ENCODE peak calls at places on chromosomes 5 and 9, in seven cellular contexts. One of them, this sample, is unnamed.

GRCh38 chr5:61342066-61342465 is 10.0 kb downstream of the ZSWIM6 start:
- DNase-seq in mesendoderm: peak
- DNase-seq in IMR-90: peak
- DNase-seq in H1: no peak
- DNase-seq in neuronal stem cell: no peak
- DNase-seq in mesenchymal stem cell: peak
- DNase-seq in trophoblast cell: peak
- DNase-seq in this sample: no peak

GRCh38 chr9:9820411-9820810 is 792.4 kb downstream of the PTPRD start:
- DNase-seq in mesenchymal stem cell: peak
- DNase-seq in trophoblast cell: no peak
- DNase-seq in IMR-90: no peak
- DNase-seq in neuronal stem cell: no peak
- DNase-seq in H1: no peak
- DNase-seq in mesendoderm: no peak
- DNase-seq in this sample: no peak

GRCh38 chr5:17012289-17012688 is 76.2 kb upstream of the MYO10 start:
- DNase-seq in H1: no peak
- DNase-seq in IMR-90: peak
- DNase-seq in mesenchymal stem cell: peak
- DNase-seq in trophoblast cell: peak
- DNase-seq in neuronal stem cell: no peak
- DNase-seq in mesendoderm: peak
- DNase-seq in this sample: no peak

GRCh38 chr5:180599981-180600553 is 8.8 kb upstream of the SCGB3A1 start:
- DNase-seq in H1: no peak
- DNase-seq in mesendoderm: no peak
- DNase-seq in IMR-90: no peak
- DNase-seq in trophoblast cell: no peak
- DNase-seq in mesenchymal stem cell: no peak
- DNase-seq in neuronal stem cell: no peak
- DNase-seq in this sample: peak

GRCh38 chr5:171317225-171317624 is 8.2 kb downstream of the TLX3 start:
- DNase-seq in H1: no peak
- DNase-seq in neuronal stem cell: no peak
- DNase-seq in IMR-90: no peak
- DNase-seq in mesenchymal stem cell: no peak
- DNase-seq in trophoblast cell: no peak
- DNase-seq in mesendoderm: no peak
- DNase-seq in this sample: no peak

GRCh38 chr9:114109106-114109505 is 10.0 kb upstream of the KIF12 start:
- DNase-seq in mesendoderm: no peak
- DNase-seq in mesenchymal stem cell: no peak
- DNase-seq in IMR-90: no peak
- DNase-seq in trophoblast cell: no peak
- DNase-seq in H1: no peak
- DNase-seq in neuronal stem cell: no peak
- DNase-seq in this sample: no peak

GRCh38 chr5:40437452-40437861 is 242.3 kb upstream of the PTGER4 start:
- DNase-seq in H1: no peak
- DNase-seq in IMR-90: peak
- DNase-seq in mesenchymal stem cell: peak
- DNase-seq in mesendoderm: peak
- DNase-seq in trophoblast cell: peak
- DNase-seq in neuronal stem cell: no peak
- DNase-seq in this sample: no peak

GRCh38 chr5:41368158-41368557 is 142.2 kb downstream of the PLCXD3 start:
- DNase-seq in mesendoderm: no peak
- DNase-seq in H1: no peak
- DNase-seq in neuronal stem cell: no peak
- DNase-seq in IMR-90: peak
- DNase-seq in mesenchymal stem cell: no peak
- DNase-seq in trophoblast cell: no peak
- DNase-seq in this sample: no peak

GRCh38 chr5:15694694-15695093 is 194.7 kb downstream of the FBXL7 start:
- DNase-seq in mesendoderm: no peak
- DNase-seq in mesenchymal stem cell: no peak
- DNase-seq in neuronal stem cell: no peak
- DNase-seq in IMR-90: peak
- DNase-seq in H1: no peak
- DNase-seq in trophoblast cell: no peak
- DNase-seq in this sample: no peak

GRCh38 chr5:39547548-39548154 is 122.9 kb upstream of the DAB2 start:
- DNase-seq in IMR-90: peak
- DNase-seq in H1: no peak
- DNase-seq in trophoblast cell: peak
- DNase-seq in mesenchymal stem cell: peak
- DNase-seq in mesendoderm: peak
- DNase-seq in neuronal stem cell: peak
- DNase-seq in this sample: no peak

GRCh38 chr5:157026789-157027424 is 32.0 kb downstream of the HAVCR1 start:
- DNase-seq in neuronal stem cell: peak
- DNase-seq in H1: peak
- DNase-seq in trophoblast cell: peak
- DNase-seq in mesenchymal stem cell: no peak
- DNase-seq in IMR-90: no peak
- DNase-seq in mesendoderm: peak
- DNase-seq in this sample: peak

GRCh38 chr5:166746506-166746905 is 1544.9 kb upstream of the WWC1 start:
- DNase-seq in mesendoderm: no peak
- DNase-seq in trophoblast cell: no peak
- DNase-seq in neuronal stem cell: no peak
- DNase-seq in mesenchymal stem cell: no peak
- DNase-seq in IMR-90: no peak
- DNase-seq in H1: no peak
- DNase-seq in this sample: no peak

GRCh38 chr9:107635137-107635802 is 145.7 kb upstream of the KLF4 start:
- DNase-seq in trophoblast cell: no peak
- DNase-seq in H1: no peak
- DNase-seq in IMR-90: peak
- DNase-seq in mesenchymal stem cell: no peak
- DNase-seq in mesendoderm: no peak
- DNase-seq in neuronal stem cell: no peak
- DNase-seq in this sample: no peak

GRCh38 chr5:142767178-142767577 is 3.0 kb upstream of the ARHGAP26 start:
- DNase-seq in IMR-90: no peak
- DNase-seq in mesendoderm: no peak
- DNase-seq in neuronal stem cell: no peak
- DNase-seq in mesenchymal stem cell: no peak
- DNase-seq in H1: no peak
- DNase-seq in trophoblast cell: no peak
- DNase-seq in this sample: no peak

GRCh38 chr9:122800066-122801060 is at the start of gene OR1K1:
- DNase-seq in H1: no peak
- DNase-seq in neuronal stem cell: no peak
- DNase-seq in trophoblast cell: no peak
- DNase-seq in mesenchymal stem cell: no peak
- DNase-seq in mesendoderm: no peak
- DNase-seq in IMR-90: no peak
- DNase-seq in this sample: no peak

GRCh38 chr9:84839538-84839937 is 170.0 kb downstream of the NTRK2 start:
- DNase-seq in mesenchymal stem cell: peak
- DNase-seq in mesendoderm: no peak
- DNase-seq in IMR-90: no peak
- DNase-seq in H1: no peak
- DNase-seq in trophoblast cell: peak
- DNase-seq in neuronal stem cell: no peak
- DNase-seq in this sample: no peak

GRCh38 chr5:1414311-1415058 is 30.8 kb downstream of the SLC6A3 start:
- DNase-seq in H1: no peak
- DNase-seq in IMR-90: no peak
- DNase-seq in neuronal stem cell: no peak
- DNase-seq in mesenchymal stem cell: no peak
- DNase-seq in mesendoderm: no peak
- DNase-seq in trophoblast cell: no peak
- DNase-seq in this sample: no peak

GRCh38 chr9:96856363-96857286 is 2.3 kb upstream of the ZNF782 start:
- DNase-seq in neuronal stem cell: peak
- DNase-seq in H1: no peak
- DNase-seq in trophoblast cell: peak
- DNase-seq in IMR-90: peak
- DNase-seq in mesendoderm: peak
- DNase-seq in mesenchymal stem cell: peak
- DNase-seq in this sample: peak

GRCh38 chr5:77893225-77893860 is 117.2 kb upstream of the TBCA start:
- DNase-seq in IMR-90: peak
- DNase-seq in neuronal stem cell: no peak
- DNase-seq in H1: no peak
- DNase-seq in mesendoderm: peak
- DNase-seq in trophoblast cell: no peak
- DNase-seq in mesenchymal stem cell: peak
- DNase-seq in this sample: no peak

GRCh38 chr5:107304671-107305070 is 366.1 kb downstream of the EFNA5 start:
- DNase-seq in IMR-90: no peak
- DNase-seq in trophoblast cell: no peak
- DNase-seq in neuronal stem cell: no peak
- DNase-seq in mesendoderm: peak
- DNase-seq in H1: no peak
- DNase-seq in mesenchymal stem cell: no peak
- DNase-seq in this sample: no peak

DNA sequence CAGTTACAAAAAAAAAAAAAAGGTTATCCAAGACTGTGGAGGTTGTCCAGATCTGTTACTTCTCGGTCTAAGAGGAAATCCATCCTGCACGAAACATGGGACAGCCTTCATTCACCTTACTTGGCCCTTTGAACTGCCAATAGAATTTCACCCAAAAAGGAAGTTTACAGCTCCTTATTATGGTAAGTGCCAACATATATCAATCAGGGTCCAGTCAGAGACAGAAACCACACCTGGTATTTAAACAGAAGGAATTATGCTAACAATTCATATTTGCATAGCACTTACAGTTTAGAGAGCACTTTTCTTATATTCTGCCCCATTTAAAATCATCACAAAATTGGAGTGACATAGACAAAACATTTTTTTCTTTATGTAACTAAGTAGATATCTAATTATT is 93.6 kb upstream of the PTPN3 start:
- DNase-seq in H1: no peak
- DNase-seq in mesendoderm: no peak
- DNase-seq in IMR-90: no peak
- DNase-seq in mesenchymal stem cell: no peak
- DNase-seq in trophoblast cell: no peak
- DNase-seq in neuronal stem cell: no peak
- DNase-seq in this sample: no peak
- H3K18ac ChIP-seq in H1: no peak
- H3K18ac ChIP-seq in mesendoderm: no peak
- H3K18ac ChIP-seq in IMR-90: no peak
- H3K18ac ChIP-seq in mesenchymal stem cell: no peak
- H3K18ac ChIP-seq in trophoblast cell: no peak
- H3K18ac ChIP-seq in neuronal stem cell: no peak
- H3K18ac ChIP-seq in this sample: no peak

DNA sequence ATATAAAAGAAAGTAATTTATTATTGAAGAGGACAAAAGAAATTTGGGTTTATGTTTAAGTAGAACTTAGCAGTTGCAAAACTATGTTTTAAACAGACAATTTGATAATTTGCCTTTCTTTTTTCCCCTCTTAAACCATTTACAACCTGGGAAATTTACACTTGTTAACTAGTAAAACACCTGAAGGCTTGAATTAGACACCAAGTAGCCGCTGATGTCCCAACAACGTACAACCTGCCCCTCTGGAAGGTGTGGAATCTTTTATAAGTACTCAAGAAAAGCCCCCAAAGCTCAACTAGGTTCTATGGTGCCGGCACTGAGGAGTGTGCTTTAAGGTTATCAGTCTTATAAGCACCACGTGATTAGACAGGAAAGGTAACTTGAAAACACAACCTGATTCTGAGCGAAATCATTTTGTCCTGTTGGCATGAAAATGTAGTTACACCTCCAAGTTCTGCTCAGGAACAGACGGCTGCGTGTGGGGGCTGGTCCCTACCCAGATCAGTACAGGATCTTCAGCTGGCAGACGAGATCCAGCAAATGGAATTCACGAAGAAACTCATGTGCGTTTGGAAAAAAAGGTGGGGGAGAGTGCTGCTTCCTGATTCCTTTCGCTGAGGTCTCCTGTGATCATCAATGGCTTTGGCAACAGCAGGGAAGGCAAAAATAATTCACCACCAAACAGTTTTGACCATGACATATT is 195.6 kb downstream of the MEF2C start:
- DNase-seq in trophoblast cell: no peak
- DNase-seq in IMR-90: no peak
- DNase-seq in mesenchymal stem cell: no peak
- DNase-seq in mesendoderm: no peak
- DNase-seq in H1: no peak
- DNase-seq in neuronal stem cell: no peak
- DNase-seq in this sample: no peak
- H3K18ac ChIP-seq in trophoblast cell: no peak
- H3K18ac ChIP-seq in IMR-90: no peak
- H3K18ac ChIP-seq in mesenchymal stem cell: no peak
- H3K18ac ChIP-seq in mesendoderm: no peak
- H3K18ac ChIP-seq in H1: no peak
- H3K18ac ChIP-seq in neuronal stem cell: no peak
- H3K18ac ChIP-seq in this sample: no peak

GRCh38 chr9:6930827-6931226 is 173.1 kb downstream of the KDM4C start:
- DNase-seq in H1: no peak
- DNase-seq in mesendoderm: peak
- DNase-seq in mesenchymal stem cell: peak
- DNase-seq in IMR-90: peak
- DNase-seq in neuronal stem cell: no peak
- DNase-seq in trophoblast cell: peak
- DNase-seq in this sample: no peak
- H3K18ac ChIP-seq in H1: no peak
- H3K18ac ChIP-seq in mesendoderm: no peak
- H3K18ac ChIP-seq in mesenchymal stem cell: no peak
- H3K18ac ChIP-seq in IMR-90: no peak
- H3K18ac ChIP-seq in neuronal stem cell: no peak
- H3K18ac ChIP-seq in trophoblast cell: no peak
- H3K18ac ChIP-seq in this sample: no peak

DNA sequence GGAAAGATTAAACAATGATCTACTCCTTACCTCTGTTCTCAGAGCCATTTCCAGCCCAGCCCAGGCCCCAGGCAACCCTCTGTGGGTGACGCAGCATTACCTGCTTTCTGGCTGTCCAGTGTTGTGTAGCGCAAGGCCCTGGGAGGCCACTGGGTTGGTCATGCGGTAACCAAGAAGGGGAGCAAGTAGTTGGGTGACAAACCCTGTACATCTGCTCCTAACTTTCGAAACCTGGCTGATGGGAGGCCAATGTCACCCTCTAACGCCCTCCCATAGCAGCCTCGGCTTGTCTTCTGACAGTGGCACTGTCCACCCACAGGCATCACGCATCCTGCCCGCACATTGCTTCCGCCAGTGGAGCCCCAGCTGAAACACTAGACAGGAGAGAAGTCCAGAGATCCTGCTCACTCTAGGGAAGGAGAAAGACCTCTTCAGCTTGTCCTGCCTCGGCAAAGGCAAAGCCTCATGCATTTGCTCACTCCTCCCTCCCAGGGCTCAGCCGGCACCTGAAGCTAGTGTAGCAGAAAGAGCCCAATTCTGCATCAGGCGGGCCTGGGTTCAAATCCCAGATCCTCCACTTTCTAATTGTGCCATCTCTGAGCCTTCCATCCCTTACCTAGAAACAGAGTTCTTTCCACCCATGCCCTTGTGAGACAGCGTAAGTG is 94.6 kb downstream of the ADAMTS2 start:
- DNase-seq in trophoblast cell: no peak
- DNase-seq in mesendoderm: no peak
- DNase-seq in mesenchymal stem cell: no peak
- DNase-seq in neuronal stem cell: no peak
- DNase-seq in H1: no peak
- DNase-seq in IMR-90: no peak
- DNase-seq in this sample: peak
- H3K18ac ChIP-seq in trophoblast cell: no peak
- H3K18ac ChIP-seq in mesendoderm: no peak
- H3K18ac ChIP-seq in mesenchymal stem cell: no peak
- H3K18ac ChIP-seq in neuronal stem cell: no peak
- H3K18ac ChIP-seq in H1: no peak
- H3K18ac ChIP-seq in IMR-90: no peak
- H3K18ac ChIP-seq in this sample: no peak

This sample was measured in H9.